ENCODE peak calls at places on chromosome 2, in five cellular contexts. F is pancreas; H is erythroblast; I is stimulated activated CD4-positive, alpha-beta T cell treated with anti-CD3 and anti-CD28 coated beads, Interleukin-12 subunit alpha, Interleukin-12 subunit beta, amount 100 ng/mL, for 4 hours; D is HL-60. Q is an unnamed sample.
A peak's percentile ranks its signal among the peaks of the same experiment; 100 is the strongest.

GRCh38 chr2:143282684-143283083 is 153.5 kb downstream of the ARHGAP15 start:
- DNase-seq in F (no peak), H (peak; percentile 40), I (no peak), D (no peak), Q (no peak)

GRCh38 chr2:148900350-148900749 is 25.3 kb downstream of the KIF5C start:
- DNase-seq in F (no peak), H (no peak), I (no peak), D (no peak), Q (no peak)

GRCh38 chr2:204122425-204122824 is 185.9 kb downstream of the ICOS start:
- DNase-seq in F (no peak), H (no peak), I (no peak), D (no peak), Q (no peak)

GRCh38 chr2:3257166-3257565 is 120.5 kb downstream of the EIPR1 start:
- DNase-seq in F (no peak), H (no peak), I (no peak), D (no peak), Q (no peak)

GRCh38 chr2:98142106-98142815 is 55.3 kb downstream of the VWA3B start:
- DNase-seq in F (no peak), H (no peak), I (no peak), D (no peak), Q (no peak)

GRCh38 chr2:172445851-172446250 is 18.5 kb downstream of the ITGA6 start:
- DNase-seq in F (no peak), H (no peak), I (no peak), D (no peak), Q (no peak)

GRCh38 chr2:85444629-85445028 is 26.1 kb downstream of the SH2D6 start:
- DNase-seq in F (no peak), H (no peak), I (no peak), D (no peak), Q (no peak)

GRCh38 chr2:224217962-224218347 is 178.9 kb upstream of the SERPINE2 start:
- DNase-seq in F (no peak), H (peak; percentile 4), I (no peak), D (no peak), Q (no peak)

GRCh38 chr2:2694751-2695150 is 363.7 kb upstream of the MYT1L start:
- DNase-seq in F (no peak), H (no peak), I (no peak), D (no peak), Q (no peak)

GRCh38 chr2:177579486-177580036 is 187.0 kb downstream of the AGPS start:
- DNase-seq in F (no peak), H (no peak), I (no peak), D (no peak), Q (no peak)

GRCh38 chr2:105294844-105295481 is 34.6 kb downstream of the TGFBRAP1 start:
- DNase-seq in F (no peak), H (peak; percentile 74), I (no peak), D (no peak), Q (peak; percentile 72)

GRCh38 chr2:193368615-193369014 is 1173.9 kb upstream of the TMEFF2 start:
- DNase-seq in F (no peak), H (no peak), I (no peak), D (no peak), Q (no peak)

GRCh38 chr2:109030870-109031480 is 42.0 kb upstream of the EDAR start:
- DNase-seq in F (no peak), H (no peak), I (peak; percentile 8), D (no peak), Q (no peak)

GRCh38 chr2:182642328-182642727 is 73.7 kb upstream of the DNAJC10 start:
- DNase-seq in F (no peak), H (peak; percentile 58), I (peak; percentile 8), D (peak; percentile 2), Q (peak; percentile 33)

GRCh38 chr2:31693882-31694281 is 113.1 kb upstream of the SRD5A2 start:
- DNase-seq in F (no peak), H (peak; percentile 28), I (no peak), D (peak; percentile 2), Q (no peak)

GRCh38 chr2:26165403-26165802 is 7.5 kb upstream of the GAREM2 start:
- DNase-seq in F (no peak), H (no peak), I (no peak), D (no peak), Q (no peak)

GRCh38 chr2:18413794-18414396 is 146.6 kb downstream of the RDH14 start:
- DNase-seq in F (no peak), H (peak; percentile 1), I (no peak), D (no peak), Q (no peak)

GRCh38 chr2:204205548-204205947 is 269.0 kb downstream of the ICOS start:
- DNase-seq in F (no peak), H (no peak), I (no peak), D (no peak), Q (no peak)

GRCh38 chr2:120346667-120347358 is 877 bp downstream of the INHBB start:
- DNase-seq in F (no peak), H (no peak), I (peak; percentile 18), D (no peak), Q (no peak)

GRCh38 chr2:9775999-9776685 is 67.1 kb upstream of the TAF1B start:
- DNase-seq in F (peak; percentile 38), H (no peak), I (no peak), D (no peak), Q (no peak)

GRCh38 chr2:128325665-128326181 is 7.1 kb upstream of the HS6ST1 start:
- DNase-seq in F (peak; percentile 83), H (no peak), I (no peak), D (no peak), Q (peak; percentile 60)

GRCh38 chr2:150141241-150142001 is 346.0 kb downstream of the RND3 start:
- DNase-seq in F (no peak), H (no peak), I (no peak), D (no peak), Q (no peak)

GRCh38 chr2:132037527-132038178 is 124.1 kb downstream of the ANKRD30BL start:
- DNase-seq in F (peak; percentile 84), H (no peak), I (no peak), D (no peak), Q (no peak)

GRCh38 chr2:54977149-54977548 is 73.1 kb downstream of the RTN4 start:
- DNase-seq in F (no peak), H (no peak), I (no peak), D (no peak), Q (no peak)

GRCh38 chr2:234165421-234165820 is 114.9 kb downstream of the SPP2 start:
- DNase-seq in F (no peak), H (no peak), I (no peak), D (no peak), Q (no peak)

GRCh38 chr2:163877316-163877715 is 141.5 kb upstream of the FIGN start:
- DNase-seq in F (no peak), H (no peak), I (no peak), D (no peak), Q (no peak)

Q was measured in stomach.